ENCODE peak calls at places on chromosomes 11 and 22, in five cellular contexts. One of them, this sample, is unnamed.

GRCh38 chr11:12126352-12127019 is 16.1 kb downstream of the MICAL2 start:
- DNase-seq in right lobe of liver: no peak
- DNase-seq in omental fat pad: no peak
- DNase-seq in fibroblast of the aortic adventitia: peak; percentile 78
- DNase-seq in HL-60: peak; percentile 88
- DNase-seq in this sample: peak; percentile 78

GRCh38 chr11:111538407-111539114 is 2.0 kb upstream of the LAYN start:
- DNase-seq in omental fat pad: no peak
- DNase-seq in fibroblast of the aortic adventitia: no peak
- DNase-seq in HL-60: no peak
- DNase-seq in right lobe of liver: no peak
- DNase-seq in this sample: no peak

GRCh38 chr22:28930357-28931007 is 47.1 kb downstream of the ZNRF3 start:
- DNase-seq in HL-60: no peak
- DNase-seq in fibroblast of the aortic adventitia: peak; percentile 33
- DNase-seq in omental fat pad: no peak
- DNase-seq in right lobe of liver: no peak
- DNase-seq in this sample: no peak

GRCh38 chr22:43262990-43263644 is 76.2 kb upstream of the TTLL12 start:
- DNase-seq in fibroblast of the aortic adventitia: no peak
- DNase-seq in right lobe of liver: peak; percentile 83
- DNase-seq in omental fat pad: no peak
- DNase-seq in HL-60: peak; percentile 84
- DNase-seq in this sample: no peak

GRCh38 chr11:109306322-109306721 is 115.7 kb upstream of the C11orf87 start:
- DNase-seq in omental fat pad: no peak
- DNase-seq in right lobe of liver: no peak
- DNase-seq in fibroblast of the aortic adventitia: peak; percentile 41
- DNase-seq in HL-60: no peak
- DNase-seq in this sample: no peak

GRCh38 chr11:23310276-23310675 is 450.0 kb upstream of the CCDC179 start:
- DNase-seq in omental fat pad: no peak
- DNase-seq in right lobe of liver: no peak
- DNase-seq in fibroblast of the aortic adventitia: peak; percentile 6
- DNase-seq in HL-60: no peak
- DNase-seq in this sample: no peak

GRCh38 chr11:26621147-26621546 is 49.1 kb upstream of the MUC15 start:
- DNase-seq in HL-60: no peak
- DNase-seq in right lobe of liver: no peak
- DNase-seq in fibroblast of the aortic adventitia: peak; percentile 73
- DNase-seq in omental fat pad: no peak
- DNase-seq in this sample: no peak

GRCh38 chr11:70744396-70745185 is 346.3 kb downstream of the CTTN start:
- DNase-seq in HL-60: no peak
- DNase-seq in omental fat pad: no peak
- DNase-seq in right lobe of liver: no peak
- DNase-seq in fibroblast of the aortic adventitia: no peak
- DNase-seq in this sample: peak; percentile 36

GRCh38 chr22:28006271-28006670 is 87.2 kb upstream of the PITPNB start:
- DNase-seq in fibroblast of the aortic adventitia: peak; percentile 7
- DNase-seq in HL-60: no peak
- DNase-seq in right lobe of liver: no peak
- DNase-seq in omental fat pad: no peak
- DNase-seq in this sample: no peak

GRCh38 chr11:61325649-61326414 is 7.1 kb downstream of the DDB1 start:
- DNase-seq in HL-60: no peak
- DNase-seq in fibroblast of the aortic adventitia: peak; percentile 75
- DNase-seq in omental fat pad: no peak
- DNase-seq in right lobe of liver: no peak
- DNase-seq in this sample: no peak

GRCh38 chr11:118918128-118918685 is 7.5 kb downstream of the BCL9L start:
- DNase-seq in HL-60: no peak
- DNase-seq in omental fat pad: no peak
- DNase-seq in right lobe of liver: peak; percentile 93
- DNase-seq in fibroblast of the aortic adventitia: peak; percentile 96
- DNase-seq in this sample: no peak

GRCh38 chr11:64762916-64763803 is 3.4 kb upstream of the PYGM start:
- DNase-seq in omental fat pad: no peak
- DNase-seq in HL-60: no peak
- DNase-seq in fibroblast of the aortic adventitia: peak; percentile 74
- DNase-seq in right lobe of liver: no peak
- DNase-seq in this sample: no peak

GRCh38 chr22:23218867-23219251 is 38.5 kb downstream of the BCR start:
- DNase-seq in HL-60: no peak
- DNase-seq in omental fat pad: no peak
- DNase-seq in right lobe of liver: no peak
- DNase-seq in fibroblast of the aortic adventitia: no peak
- DNase-seq in this sample: no peak

GRCh38 chr22:50218996-50219727 is 18.4 kb downstream of the SELENOO start:
- DNase-seq in fibroblast of the aortic adventitia: peak; percentile 61
- DNase-seq in omental fat pad: peak; percentile 51
- DNase-seq in HL-60: peak; percentile 66
- DNase-seq in right lobe of liver: peak; percentile 98
- DNase-seq in this sample: no peak

GRCh38 chr11:105618343-105618955 is 8.6 kb downstream of the GRIA4 start:
- DNase-seq in fibroblast of the aortic adventitia: no peak
- DNase-seq in HL-60: no peak
- DNase-seq in omental fat pad: no peak
- DNase-seq in right lobe of liver: no peak
- DNase-seq in this sample: no peak

GRCh38 chr22:50532353-50532700 is 2.5 kb upstream of the TYMP start:
- DNase-seq in fibroblast of the aortic adventitia: no peak
- DNase-seq in omental fat pad: no peak
- DNase-seq in HL-60: no peak
- DNase-seq in right lobe of liver: no peak
- DNase-seq in this sample: peak; percentile 30

GRCh38 chr11:134675983-134676382 is 263.9 kb upstream of the B3GAT1 start:
- DNase-seq in right lobe of liver: no peak
- DNase-seq in omental fat pad: no peak
- DNase-seq in HL-60: no peak
- DNase-seq in fibroblast of the aortic adventitia: no peak
- DNase-seq in this sample: no peak

GRCh38 chr11:7088921-7089320 is at the start of gene RBMXL2:
- DNase-seq in fibroblast of the aortic adventitia: no peak
- DNase-seq in HL-60: no peak
- DNase-seq in omental fat pad: no peak
- DNase-seq in right lobe of liver: no peak
- DNase-seq in this sample: no peak

GRCh38 chr11:123654566-123655081 is at the start of gene SCN3B:
- DNase-seq in fibroblast of the aortic adventitia: peak; percentile 59
- DNase-seq in right lobe of liver: no peak
- DNase-seq in HL-60: no peak
- DNase-seq in omental fat pad: no peak
- DNase-seq in this sample: no peak

GRCh38 chr11:117076941-117077659 is 21.1 kb downstream of the SIK3 start:
- DNase-seq in HL-60: no peak
- DNase-seq in fibroblast of the aortic adventitia: no peak
- DNase-seq in omental fat pad: no peak
- DNase-seq in right lobe of liver: peak; percentile 68
- DNase-seq in this sample: no peak

GRCh38 chr11:12692238-12693074 is 18.2 kb downstream of the TEAD1 start:
- DNase-seq in HL-60: no peak
- DNase-seq in fibroblast of the aortic adventitia: peak; percentile 96
- DNase-seq in omental fat pad: peak; percentile 41
- DNase-seq in right lobe of liver: peak; percentile 98
- DNase-seq in this sample: no peak

GRCh38 chr11:14380947-14381555 is 22.1 kb upstream of the RRAS2 start:
- DNase-seq in right lobe of liver: peak; percentile 88
- DNase-seq in omental fat pad: peak; percentile 36
- DNase-seq in HL-60: no peak
- DNase-seq in fibroblast of the aortic adventitia: peak; percentile 54
- DNase-seq in this sample: no peak

GRCh38 chr11:65781962-65782815 is 1.4 kb upstream of the AP5B1 start:
- DNase-seq in omental fat pad: no peak
- DNase-seq in HL-60: no peak
- DNase-seq in fibroblast of the aortic adventitia: no peak
- DNase-seq in right lobe of liver: peak; percentile 46
- DNase-seq in this sample: peak; percentile 33

GRCh38 chr11:65305501-65306268 is 9.0 kb upstream of the CDC42EP2 start:
- DNase-seq in fibroblast of the aortic adventitia: no peak
- DNase-seq in HL-60: no peak
- DNase-seq in omental fat pad: no peak
- DNase-seq in right lobe of liver: peak; percentile 76
- DNase-seq in this sample: no peak

GRCh38 chr22:35206889-35207288 is 50.4 kb upstream of the HMGXB4 start:
- DNase-seq in fibroblast of the aortic adventitia: no peak
- DNase-seq in omental fat pad: no peak
- DNase-seq in right lobe of liver: no peak
- DNase-seq in HL-60: no peak
- DNase-seq in this sample: no peak

GRCh38 chr11:69670158-69670845 is 4.9 kb downstream of the LTO1 start:
- DNase-seq in HL-60: peak; percentile 42
- DNase-seq in omental fat pad: peak; percentile 63
- DNase-seq in right lobe of liver: peak; percentile 78
- DNase-seq in fibroblast of the aortic adventitia: peak; percentile 91
- DNase-seq in this sample: peak; percentile 53
- TF ChIP-seq CTCF in HL-60: peak; percentile 95
- TF ChIP-seq CTCF in omental fat pad: no peak
- TF ChIP-seq CTCF in right lobe of liver: peak; percentile 98
- TF ChIP-seq CTCF in fibroblast of the aortic adventitia: peak; percentile 95
- TF ChIP-seq CTCF in this sample: peak; percentile 94

GRCh38 chr22:37690901-37691504 is 4.9 kb downstream of the NOL12 start:
- DNase-seq in omental fat pad: no peak
- DNase-seq in right lobe of liver: no peak
- DNase-seq in HL-60: no peak
- DNase-seq in fibroblast of the aortic adventitia: no peak
- DNase-seq in this sample: no peak

GRCh38 chr22:37692627-37693285 is 4.1 kb upstream of the TRIOBP start:
- DNase-seq in fibroblast of the aortic adventitia: no peak
- DNase-seq in omental fat pad: no peak
- DNase-seq in HL-60: no peak
- DNase-seq in right lobe of liver: no peak
- DNase-seq in this sample: no peak

GRCh38 chr22:37697540-37697835 is 640 bp downstream of the TRIOBP start:
- DNase-seq in right lobe of liver: no peak
- DNase-seq in omental fat pad: no peak
- DNase-seq in HL-60: no peak
- DNase-seq in fibroblast of the aortic adventitia: no peak
- DNase-seq in this sample: no peak

GRCh38 chr22:37701121-37701786 is 4.4 kb downstream of the TRIOBP start:
- DNase-seq in HL-60: peak; percentile 80
- DNase-seq in right lobe of liver: no peak
- DNase-seq in fibroblast of the aortic adventitia: peak; percentile 68
- DNase-seq in omental fat pad: no peak
- DNase-seq in this sample: no peak

DNA sequence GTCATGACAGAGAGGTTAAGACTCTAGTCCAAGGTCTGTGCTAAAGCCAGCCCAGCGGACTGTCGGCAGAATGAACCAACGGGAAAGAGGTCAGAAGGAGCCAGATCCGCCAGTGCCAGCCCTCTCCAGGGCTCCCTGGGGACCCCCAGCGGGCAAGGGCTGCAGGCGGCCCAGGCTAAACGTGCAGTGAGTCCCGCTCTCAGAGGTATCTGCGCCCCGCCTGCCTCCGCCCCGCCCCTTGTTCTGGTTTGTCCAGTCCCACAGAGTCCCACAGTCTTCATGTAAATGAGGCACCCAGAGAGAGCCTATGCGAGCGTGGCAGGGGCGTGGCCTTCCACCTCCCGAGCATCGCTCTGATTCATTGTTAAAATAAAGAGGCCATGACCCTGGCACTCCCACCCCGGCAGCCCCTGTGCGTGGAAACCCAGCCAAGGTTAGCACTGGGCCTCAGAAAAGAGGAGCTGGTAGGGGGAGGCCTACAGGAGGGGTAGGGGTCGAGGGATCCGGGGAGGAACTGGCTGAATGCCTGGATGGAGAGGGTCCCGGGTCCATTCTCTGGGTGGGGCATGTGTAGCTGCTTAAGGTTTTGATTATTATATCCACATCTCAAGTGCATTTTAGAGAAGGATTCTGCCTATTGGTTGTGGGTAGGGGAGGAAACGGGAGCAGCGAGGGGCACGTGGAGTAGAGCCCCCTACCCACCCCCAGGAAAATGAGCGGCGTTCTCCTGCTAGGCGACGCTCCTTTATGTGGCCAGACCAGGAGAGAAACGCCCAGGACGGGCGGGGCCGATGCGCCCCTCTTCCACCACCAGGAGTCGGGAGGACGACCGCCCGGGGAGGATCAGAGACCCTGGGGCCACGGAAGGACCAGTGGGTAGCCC is at the start of gene TRIOBP:
- DNase-seq in fibroblast of the aortic adventitia: peak; percentile 89
- DNase-seq in omental fat pad: peak; percentile 91
- DNase-seq in right lobe of liver: peak; percentile 76
- DNase-seq in HL-60: no peak
- DNase-seq in this sample: peak; percentile 96
- TF ChIP-seq CTCF in fibroblast of the aortic adventitia: peak; percentile 45
- TF ChIP-seq CTCF in omental fat pad: no peak
- TF ChIP-seq CTCF in right lobe of liver: peak; percentile 34
- TF ChIP-seq CTCF in HL-60: no peak
- TF ChIP-seq CTCF in this sample: peak; percentile 43

GRCh38 chr22:39185601-39186012 is 33.1 kb upstream of the CBX7 start:
- DNase-seq in HL-60: no peak
- DNase-seq in fibroblast of the aortic adventitia: peak; percentile 84
- DNase-seq in right lobe of liver: no peak
- DNase-seq in omental fat pad: no peak
- DNase-seq in this sample: no peak
- TF ChIP-seq CTCF in HL-60: no peak
- TF ChIP-seq CTCF in fibroblast of the aortic adventitia: peak; percentile 66
- TF ChIP-seq CTCF in right lobe of liver: no peak
- TF ChIP-seq CTCF in omental fat pad: no peak
- TF ChIP-seq CTCF in this sample: no peak

DNA sequence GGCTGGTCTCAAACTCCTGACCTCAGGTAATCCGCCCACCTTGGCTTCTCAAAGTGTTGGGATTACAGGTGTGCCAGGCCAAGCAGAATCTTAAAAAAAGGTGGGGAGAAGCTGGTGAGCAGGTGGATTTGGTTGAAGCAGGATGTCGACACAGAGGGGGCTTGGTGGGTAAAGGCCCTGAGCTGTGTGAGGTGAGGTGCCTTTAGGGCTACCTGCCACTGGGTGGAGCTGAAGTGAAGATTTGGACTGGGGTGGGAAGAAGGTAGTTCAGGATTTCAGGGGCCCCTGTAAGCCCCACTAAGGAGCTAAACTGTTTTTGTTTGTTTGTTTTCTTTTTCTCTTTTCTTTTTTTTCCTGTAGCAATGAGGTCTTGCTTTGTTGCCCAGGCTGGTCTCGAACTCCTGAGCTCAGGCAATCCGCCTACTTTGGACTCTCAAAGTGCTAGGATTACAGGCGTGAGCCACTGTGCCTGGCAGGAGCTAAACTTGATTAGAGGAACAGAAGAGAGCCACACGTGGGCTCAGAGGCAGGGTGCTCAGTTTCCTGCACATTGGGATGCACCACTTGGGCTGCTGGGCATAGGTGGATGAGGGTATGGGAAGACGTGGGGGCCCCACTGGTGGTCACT is 6.0 kb downstream of the P2RX6 start:
- DNase-seq in HL-60: no peak
- DNase-seq in right lobe of liver: no peak
- DNase-seq in omental fat pad: no peak
- DNase-seq in fibroblast of the aortic adventitia: no peak
- DNase-seq in this sample: peak; percentile 42
- TF ChIP-seq CTCF in HL-60: peak; percentile 31
- TF ChIP-seq CTCF in right lobe of liver: peak; percentile 14
- TF ChIP-seq CTCF in omental fat pad: no peak
- TF ChIP-seq CTCF in fibroblast of the aortic adventitia: peak; percentile 28
- TF ChIP-seq CTCF in this sample: peak; percentile 32

This sample was measured in CD14-positive monocyte.